ENCODE peak calls at places on chromosome 12, in six cellular contexts. One of them, this sample, is unnamed.

GRCh38 chr12:95480230-95480629 is 6.3 kb downstream of the METAP2 start:
- DNase-seq in sigmoid colon: no peak
- DNase-seq in A549: no peak
- DNase-seq in stomach: no peak
- DNase-seq in K562: no peak
- DNase-seq in transverse colon: no peak
- DNase-seq in this sample: no peak

GRCh38 chr12:52006726-52007157 is at the start of gene TAMALIN:
- DNase-seq in sigmoid colon: peak
- DNase-seq in A549: no peak
- DNase-seq in stomach: peak
- DNase-seq in K562: no peak
- DNase-seq in transverse colon: peak
- DNase-seq in this sample: peak

GRCh38 chr12:118398878-118399277 is 22.5 kb downstream of the SUDS3 start:
- DNase-seq in sigmoid colon: no peak
- DNase-seq in A549: no peak
- DNase-seq in stomach: no peak
- DNase-seq in K562: no peak
- DNase-seq in transverse colon: no peak
- DNase-seq in this sample: no peak

GRCh38 chr12:52681551-52682380 is 1.6 kb upstream of the KRT1 start:
- DNase-seq in sigmoid colon: no peak
- DNase-seq in A549: no peak
- DNase-seq in stomach: no peak
- DNase-seq in K562: no peak
- DNase-seq in transverse colon: no peak
- DNase-seq in this sample: no peak

GRCh38 chr12:52151859-52152783 is 39.7 kb downstream of the KRT80 start:
- DNase-seq in sigmoid colon: peak
- DNase-seq in A549: peak
- DNase-seq in stomach: peak
- DNase-seq in K562: peak
- DNase-seq in transverse colon: peak
- DNase-seq in this sample: peak

GRCh38 chr12:132152921-132153321 is 8.7 kb downstream of the NOC4L start:
- DNase-seq in sigmoid colon: no peak
- DNase-seq in A549: no peak
- DNase-seq in stomach: no peak
- DNase-seq in K562: no peak
- DNase-seq in transverse colon: peak
- DNase-seq in this sample: no peak

GRCh38 chr12:50241178-50241577 is 42.1 kb downstream of the LIMA1 start:
- DNase-seq in sigmoid colon: no peak
- DNase-seq in A549: peak
- DNase-seq in stomach: no peak
- DNase-seq in K562: no peak
- DNase-seq in transverse colon: no peak
- DNase-seq in this sample: no peak

GRCh38 chr12:67482751-67483661 is 165.5 kb upstream of the DYRK2 start:
- DNase-seq in sigmoid colon: peak
- DNase-seq in A549: no peak
- DNase-seq in stomach: peak
- DNase-seq in K562: no peak
- DNase-seq in transverse colon: peak
- DNase-seq in this sample: peak

GRCh38 chr12:66269757-66270383 is 32.4 kb upstream of the HELB start:
- DNase-seq in sigmoid colon: no peak
- DNase-seq in A549: peak
- DNase-seq in stomach: no peak
- DNase-seq in K562: peak
- DNase-seq in transverse colon: no peak
- DNase-seq in this sample: no peak

GRCh38 chr12:14849664-14850063 is 6.3 kb upstream of the ART4 start:
- DNase-seq in sigmoid colon: no peak
- DNase-seq in A549: no peak
- DNase-seq in stomach: no peak
- DNase-seq in K562: no peak
- DNase-seq in transverse colon: no peak
- DNase-seq in this sample: no peak

GRCh38 chr12:77118696-77119095 is 53.3 kb upstream of the E2F7 start:
- DNase-seq in sigmoid colon: no peak
- DNase-seq in A549: no peak
- DNase-seq in stomach: no peak
- DNase-seq in K562: no peak
- DNase-seq in transverse colon: no peak
- DNase-seq in this sample: no peak

GRCh38 chr12:101779200-101779599 is 39.9 kb upstream of the SYCP3 start:
- DNase-seq in sigmoid colon: no peak
- DNase-seq in A549: no peak
- DNase-seq in stomach: no peak
- DNase-seq in K562: no peak
- DNase-seq in transverse colon: no peak
- DNase-seq in this sample: no peak

GRCh38 chr12:47561746-47562145 is 144.1 kb downstream of the RPAP3 start:
- DNase-seq in sigmoid colon: no peak
- DNase-seq in A549: no peak
- DNase-seq in stomach: no peak
- DNase-seq in K562: no peak
- DNase-seq in transverse colon: no peak
- DNase-seq in this sample: no peak

GRCh38 chr12:10811883-10812536 is 2.0 kb upstream of the TAS2R9 start:
- DNase-seq in sigmoid colon: no peak
- DNase-seq in A549: no peak
- DNase-seq in stomach: no peak
- DNase-seq in K562: no peak
- DNase-seq in transverse colon: no peak
- DNase-seq in this sample: no peak

GRCh38 chr12:5441497-5442236 is 9.8 kb downstream of the NTF3 start:
- DNase-seq in sigmoid colon: no peak
- DNase-seq in A549: no peak
- DNase-seq in stomach: no peak
- DNase-seq in K562: no peak
- DNase-seq in transverse colon: no peak
- DNase-seq in this sample: no peak

GRCh38 chr12:31959701-31960391 is 631 bp downstream of the RESF1 start:
- DNase-seq in sigmoid colon: peak
- DNase-seq in A549: peak
- DNase-seq in stomach: peak
- DNase-seq in K562: peak
- DNase-seq in transverse colon: peak
- DNase-seq in this sample: peak

GRCh38 chr12:2475984-2476383 is 318.8 kb upstream of the FKBP4 start:
- DNase-seq in sigmoid colon: no peak
- DNase-seq in A549: no peak
- DNase-seq in stomach: no peak
- DNase-seq in K562: no peak
- DNase-seq in transverse colon: no peak
- DNase-seq in this sample: no peak

GRCh38 chr12:39571351-39571750 is 48.3 kb downstream of the ABCD2 start:
- DNase-seq in sigmoid colon: no peak
- DNase-seq in A549: no peak
- DNase-seq in stomach: no peak
- DNase-seq in K562: no peak
- DNase-seq in transverse colon: no peak
- DNase-seq in this sample: no peak

GRCh38 chr12:95470300-95470699 is 3.7 kb upstream of the METAP2 start:
- DNase-seq in sigmoid colon: no peak
- DNase-seq in A549: no peak
- DNase-seq in stomach: no peak
- DNase-seq in K562: no peak
- DNase-seq in transverse colon: no peak
- DNase-seq in this sample: no peak

GRCh38 chr12:58757422-58757821 is 162.9 kb downstream of the LRIG3 start:
- DNase-seq in sigmoid colon: no peak
- DNase-seq in A549: no peak
- DNase-seq in stomach: no peak
- DNase-seq in K562: no peak
- DNase-seq in transverse colon: no peak
- DNase-seq in this sample: no peak

GRCh38 chr12:110317921-110318320 is 36.9 kb downstream of the ATP2A2 start:
- DNase-seq in sigmoid colon: no peak
- DNase-seq in A549: no peak
- DNase-seq in stomach: no peak
- DNase-seq in K562: no peak
- DNase-seq in transverse colon: no peak
- DNase-seq in this sample: no peak

GRCh38 chr12:89969098-89969497 is 260.5 kb upstream of the ATP2B1 start:
- DNase-seq in sigmoid colon: no peak
- DNase-seq in A549: no peak
- DNase-seq in stomach: no peak
- DNase-seq in K562: no peak
- DNase-seq in transverse colon: no peak
- DNase-seq in this sample: no peak

GRCh38 chr12:50401383-50402155 is 884 bp downstream of the LARP4 start:
- DNase-seq in sigmoid colon: peak
- DNase-seq in A549: no peak
- DNase-seq in stomach: no peak
- DNase-seq in K562: no peak
- DNase-seq in transverse colon: peak
- DNase-seq in this sample: no peak

GRCh38 chr12:6307521-6307920 is 3.0 kb upstream of the PLEKHG6 start:
- DNase-seq in sigmoid colon: peak
- DNase-seq in A549: no peak
- DNase-seq in stomach: no peak
- DNase-seq in K562: no peak
- DNase-seq in transverse colon: no peak
- DNase-seq in this sample: no peak

GRCh38 chr12:114676142-114676741 is 7.7 kb downstream of the TBX3 start:
- DNase-seq in sigmoid colon: no peak
- DNase-seq in A549: no peak
- DNase-seq in stomach: no peak
- DNase-seq in K562: no peak
- DNase-seq in transverse colon: no peak
- DNase-seq in this sample: no peak

GRCh38 chr12:42762395-42762925 is 172.9 kb upstream of the PRICKLE1 start:
- DNase-seq in sigmoid colon: no peak
- DNase-seq in A549: no peak
- DNase-seq in stomach: no peak
- DNase-seq in K562: no peak
- DNase-seq in transverse colon: no peak
- DNase-seq in this sample: no peak
- TF ChIP-seq EP300 in sigmoid colon: no peak
- TF ChIP-seq EP300 in A549: no peak
- TF ChIP-seq EP300 in stomach: no peak
- TF ChIP-seq EP300 in K562: no peak
- TF ChIP-seq EP300 in transverse colon: no peak
- TF ChIP-seq EP300 in this sample: no peak

GRCh38 chr12:9122166-9122609 is 6.5 kb upstream of the A2M start:
- DNase-seq in sigmoid colon: no peak
- DNase-seq in A549: no peak
- DNase-seq in stomach: no peak
- DNase-seq in K562: no peak
- DNase-seq in transverse colon: no peak
- DNase-seq in this sample: no peak
- TF ChIP-seq EP300 in sigmoid colon: no peak
- TF ChIP-seq EP300 in A549: no peak
- TF ChIP-seq EP300 in stomach: no peak
- TF ChIP-seq EP300 in K562: no peak
- TF ChIP-seq EP300 in transverse colon: no peak
- TF ChIP-seq EP300 in this sample: no peak

GRCh38 chr12:19236656-19237055 is 107.1 kb downstream of the PLEKHA5 start:
- DNase-seq in sigmoid colon: no peak
- DNase-seq in A549: no peak
- DNase-seq in stomach: no peak
- DNase-seq in K562: peak
- DNase-seq in transverse colon: no peak
- DNase-seq in this sample: no peak
- TF ChIP-seq EP300 in sigmoid colon: no peak
- TF ChIP-seq EP300 in A549: no peak
- TF ChIP-seq EP300 in stomach: no peak
- TF ChIP-seq EP300 in K562: no peak
- TF ChIP-seq EP300 in transverse colon: no peak
- TF ChIP-seq EP300 in this sample: no peak

DNA sequence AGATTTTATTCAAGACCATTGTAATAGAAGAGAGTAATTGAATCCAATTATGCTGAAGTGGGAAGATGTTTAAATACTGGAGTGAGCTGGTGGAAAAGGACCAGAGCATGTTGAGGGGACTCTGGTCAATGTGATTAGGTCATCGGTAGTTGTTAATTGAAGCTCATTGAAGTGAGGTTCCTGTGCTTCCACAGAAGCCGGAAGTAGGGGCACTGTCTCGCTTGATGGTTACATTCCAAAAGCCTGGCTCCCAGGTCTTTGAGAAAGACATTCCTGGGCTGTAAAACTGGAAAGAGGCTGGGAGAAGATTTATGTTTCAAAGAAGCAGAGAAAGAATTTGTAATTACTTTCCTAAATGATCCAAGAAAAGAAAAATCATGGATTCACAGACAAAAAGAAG is 12.3 kb upstream of the CLECL1 start:
- DNase-seq in sigmoid colon: no peak
- DNase-seq in A549: no peak
- DNase-seq in stomach: no peak
- DNase-seq in K562: no peak
- DNase-seq in transverse colon: no peak
- DNase-seq in this sample: no peak
- TF ChIP-seq EP300 in sigmoid colon: no peak
- TF ChIP-seq EP300 in A549: no peak
- TF ChIP-seq EP300 in stomach: no peak
- TF ChIP-seq EP300 in K562: no peak
- TF ChIP-seq EP300 in transverse colon: no peak
- TF ChIP-seq EP300 in this sample: no peak